ENCODE peak calls at places on chromosomes 16 and 17, in nine cellular contexts. C is cardiac muscle cell, W is A549, Y is sigmoid colon, S is heart right ventricle, E is A673, V is OCI-LY7, J is lower lobe of right lung, P is neuronal stem cell. R is an unnamed sample. For H3K4me1, the result is how much of the 10 kb centered on the place peaks cover.

GRCh38 chr17:40485851-40486512 is 15.4 kb downstream of the TNS4 start:
- DNase-seq in C (peak), W (peak), Y (peak), S (no peak), E (peak), V (no peak), J (no peak), P (no peak), R (no peak)

GRCh38 chr16:19479302-19479721 is 42.6 kb downstream of the GDE1 start:
- DNase-seq in C (no peak), W (no peak), Y (no peak), S (no peak), E (no peak), V (no peak), J (no peak), P (no peak), R (no peak)

GRCh38 chr16:47721016-47721673 is 260.0 kb downstream of the PHKB start:
- DNase-seq in C (no peak), W (no peak), Y (no peak), S (no peak), E (no peak), V (no peak), J (no peak), P (no peak), R (no peak)

GRCh38 chr16:88815901-88816589 is 4.3 kb upstream of the APRT start:
- DNase-seq in C (peak), W (peak), Y (no peak), S (no peak), E (peak), V (peak), J (no peak), P (no peak), R (no peak)

GRCh38 chr17:59963738-59964454 is 644 bp downstream of the RNFT1 start:
- DNase-seq in C (peak), W (peak), Y (peak), S (peak), E (peak), V (peak), J (no peak), P (no peak), R (peak)

GRCh38 chr17:64418506-64419339 is 28.1 kb upstream of the PECAM1 start:
- DNase-seq in C (peak), W (peak), Y (peak), S (no peak), E (peak), V (peak), J (no peak), P (peak), R (no peak)

GRCh38 chr17:57724038-57724728 is 20.9 kb downstream of the CCDC182 start:
- DNase-seq in C (no peak), W (no peak), Y (no peak), S (no peak), E (no peak), V (peak), J (no peak), P (no peak), R (peak)

GRCh38 chr17:81025756-81026155 is 9.2 kb upstream of the BAIAP2 start:
- DNase-seq in C (no peak), W (no peak), Y (peak), S (no peak), E (no peak), V (no peak), J (peak), P (no peak), R (no peak)

GRCh38 chr16:85041184-85041928 is 13.8 kb downstream of the KIAA0513 start:
- DNase-seq in C (no peak), W (no peak), Y (no peak), S (no peak), E (no peak), V (no peak), J (peak), P (no peak), R (no peak)

GRCh38 chr16:54239441-54239840 is 47.1 kb downstream of the IRX3 start:
- DNase-seq in C (peak), W (no peak), Y (no peak), S (peak), E (no peak), V (no peak), J (no peak), P (no peak), R (no peak)

GRCh38 chr17:27345141-27345904 is 51.4 kb downstream of the WSB1 start:
- DNase-seq in C (peak), W (no peak), Y (no peak), S (no peak), E (no peak), V (no peak), J (no peak), P (peak), R (peak)

GRCh38 chr16:68605746-68606145 is 39.4 kb upstream of the CDH3 start:
- DNase-seq in C (no peak), W (no peak), Y (no peak), S (no peak), E (no peak), V (no peak), J (no peak), P (no peak), R (no peak)

GRCh38 chr17:76527430-76528111 is 9.9 kb downstream of the CYGB start:
- DNase-seq in C (peak), W (no peak), Y (peak), S (peak), E (no peak), V (peak), J (peak), P (no peak), R (peak)

GRCh38 chr17:67253379-67253778 is 8.4 kb upstream of the HELZ start:
- DNase-seq in C (peak), W (no peak), Y (no peak), S (no peak), E (no peak), V (no peak), J (no peak), P (no peak), R (no peak)

GRCh38 chr16:85413713-85414663 is 199.1 kb upstream of the GSE1 start:
- DNase-seq in C (no peak), W (no peak), Y (no peak), S (no peak), E (no peak), V (peak), J (peak), P (no peak), R (peak)

GRCh38 chr17:27762527-27763305 is 37.6 kb downstream of the NOS2 start:
- DNase-seq in C (peak), W (no peak), Y (no peak), S (no peak), E (peak), V (peak), J (no peak), P (peak), R (no peak)

GRCh38 chr17:48645639-48646182 is 19.6 kb upstream of the HOXB9 start:
- DNase-seq in C (no peak), W (no peak), Y (no peak), S (no peak), E (no peak), V (no peak), J (no peak), P (no peak), R (no peak)

GRCh38 chr17:77320501-77321256 is 179.9 kb downstream of the SEC14L1 start:
- DNase-seq in C (peak), W (no peak), Y (peak), S (no peak), E (peak), V (no peak), J (no peak), P (no peak), R (peak)

GRCh38 chr17:68228817-68229570 is 18.8 kb upstream of the AMZ2 start:
- DNase-seq in C (no peak), W (no peak), Y (no peak), S (no peak), E (no peak), V (no peak), J (no peak), P (no peak), R (no peak)

GRCh38 chr17:69320210-69320907 is 6.6 kb downstream of the ABCA5 start:
- DNase-seq in C (peak), W (no peak), Y (no peak), S (no peak), E (no peak), V (no peak), J (no peak), P (no peak), R (no peak)

GRCh38 chr16:85733155-85733838 is 17.6 kb downstream of the C16orf74 start:
- DNase-seq in C (peak), W (no peak), Y (no peak), S (no peak), E (no peak), V (no peak), J (no peak), P (no peak), R (no peak)

GRCh38 chr16:51507286-51507685 is 356.2 kb upstream of the SALL1 start:
- DNase-seq in C (no peak), W (no peak), Y (no peak), S (no peak), E (no peak), V (no peak), J (no peak), P (no peak), R (no peak)

GRCh38 chr16:51510416-51510815 is 359.3 kb upstream of the SALL1 start:
- DNase-seq in C (no peak), W (no peak), Y (no peak), S (no peak), E (no peak), V (no peak), J (no peak), P (no peak), R (no peak)

GRCh38 chr16:51508813-51509212 is 357.7 kb upstream of the SALL1 start:
- DNase-seq in C (peak), W (no peak), Y (no peak), S (no peak), E (peak), V (no peak), J (no peak), P (no peak), R (no peak)

GRCh38 chr16:51509336-51509735 is 358.3 kb upstream of the SALL1 start:
- DNase-seq in C (no peak), W (no peak), Y (no peak), S (no peak), E (no peak), V (no peak), J (no peak), P (no peak), R (no peak)
- H3K4me1 ChIP-seq in C (under half), W (under half), Y (under half), S (under half), E (under half), V (under half), J (under half), P (under half), R (under half)

GRCh38 chr17:83031321-83031945 is 48.0 kb upstream of the METRNL start:
- DNase-seq in C (no peak), W (no peak), Y (peak), S (no peak), E (no peak), V (no peak), J (no peak), P (no peak), R (no peak)

GRCh38 chr17:83026311-83026811 is 53.0 kb upstream of the METRNL start:
- DNase-seq in C (no peak), W (no peak), Y (peak), S (no peak), E (no peak), V (no peak), J (no peak), P (no peak), R (peak)

GRCh38 chr17:83028851-83029250 is 50.6 kb upstream of the METRNL start:
- DNase-seq in C (no peak), W (no peak), Y (peak), S (no peak), E (no peak), V (no peak), J (no peak), P (no peak), R (no peak)

GRCh38 chr17:83030432-83030831 is 49.0 kb upstream of the METRNL start:
- DNase-seq in C (no peak), W (no peak), Y (peak), S (no peak), E (no peak), V (no peak), J (no peak), P (no peak), R (no peak)

DNA sequence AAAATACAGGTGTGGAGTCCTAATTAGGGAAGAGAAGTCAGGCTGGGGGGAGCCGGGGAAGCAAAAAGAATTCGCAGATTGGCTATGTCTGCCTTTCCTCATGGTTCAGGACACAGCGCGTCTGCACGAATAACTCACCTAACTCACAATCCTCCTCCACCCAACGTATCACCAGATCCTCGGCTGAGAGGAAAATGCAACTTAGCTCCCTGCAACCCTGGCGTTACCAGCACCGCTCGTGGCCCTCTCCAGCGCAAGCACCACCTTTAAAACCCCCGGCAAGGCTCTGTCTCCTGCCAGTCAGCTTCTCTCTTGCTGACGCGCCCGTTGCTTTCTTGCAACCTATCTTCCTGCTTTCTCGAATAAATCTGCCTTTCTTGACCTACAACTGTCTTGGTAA is 49.8 kb upstream of the METRNL start:
- DNase-seq in C (no peak), W (no peak), Y (peak), S (no peak), E (no peak), V (no peak), J (no peak), P (no peak), R (no peak)
- H3K4me1 ChIP-seq in C (under half), W (under half), Y (under half), S (under half), E (under half), V (under half), J (under half), P (under half), R (under half)

GRCh38 chr17:46117117-46117516 is 76.1 kb downstream of the KANSL1 start:
- DNase-seq in C (no peak), W (no peak), Y (no peak), S (no peak), E (no peak), V (no peak), J (no peak), P (no peak), R (no peak)
- H3K4me1 ChIP-seq in C (half or more), W (under half), Y (half or more), S (under half), E (under half), V (under half), J (under half), P (under half), R (under half)

GRCh38 chr17:42289863-42290165 is 1.5 kb downstream of the STAT5A start:
- DNase-seq in C (no peak), W (no peak), Y (peak), S (no peak), E (no peak), V (no peak), J (no peak), P (no peak), R (no peak)
- H3K4me1 ChIP-seq in C (under half), W (under half), Y (under half), S (under half), E (under half), V (under half), J (under half), P (under half), R (under half)